ENCODE peak calls at places on chromosomes 16 and 17, in nine cellular contexts. G is choroid plexus epithelial cell, J is mammary epithelial cell, D is GM12865, K is glutamatergic neuron, S is thoracic aorta, O is left lung, M is uterus, U is testis. V is an unnamed sample.

GRCh38 chr16:1613240-1613639 is 1.1 kb downstream of the CRAMP1 start:
- DNase-seq in G (peak; percentile 19), J (peak; percentile 14), D (no peak), K (no peak), S (no peak), O (no peak), M (no peak), U (peak; percentile 20), V (no peak)

GRCh38 chr16:19700319-19700781 is 17.7 kb downstream of the KNOP1 start:
- DNase-seq in G (peak; percentile 81), J (no peak), D (no peak), K (no peak), S (no peak), O (no peak), M (peak; percentile 55), U (peak; percentile 52), V (no peak)

GRCh38 chr16:79599256-79599836 is 1.2 kb downstream of the MAF start:
- DNase-seq in G (peak; percentile 17), J (peak; percentile 55), D (no peak), K (peak; percentile 63), S (no peak), O (peak; percentile 82), M (peak; percentile 41), U (no peak), V (peak; percentile 39)

GRCh38 chr16:27286446-27286845 is 17.9 kb upstream of the NSMCE1 start:
- DNase-seq in G (peak; percentile 94), J (peak; percentile 95), D (no peak), K (no peak), S (peak; percentile 41), O (no peak), M (no peak), U (no peak), V (no peak)

GRCh38 chr17:29059281-29059680 is 16.3 kb downstream of the PIPOX start:
- DNase-seq in G (peak; percentile 59), J (peak; percentile 51), D (no peak), K (no peak), S (no peak), O (no peak), M (no peak), U (no peak), V (no peak)

GRCh38 chr17:71649986-71650385 is 470.8 kb upstream of the SOX9 start:
- DNase-seq in G (peak; percentile 22), J (no peak), D (no peak), K (no peak), S (no peak), O (no peak), M (no peak), U (no peak), V (no peak)

GRCh38 chr16:11679250-11679649 is 11.0 kb downstream of the SNN start:
- DNase-seq in G (no peak), J (no peak), D (no peak), K (no peak), S (no peak), O (no peak), M (no peak), U (peak; percentile 47), V (no peak)

GRCh38 chr16:3152022-3152272 is 17.1 kb downstream of the ZNF213 start:
- DNase-seq in G (no peak), J (no peak), D (no peak), K (no peak), S (no peak), O (peak; percentile 45), M (no peak), U (no peak), V (no peak)

GRCh38 chr17:7886227-7887037 is 2.2 kb upstream of the CHD3 start:
- DNase-seq in G (peak; percentile 28), J (peak; percentile 25), D (peak; percentile 13), K (peak; percentile 37), S (no peak), O (no peak), M (peak; percentile 52), U (peak; percentile 60), V (peak; percentile 44)

GRCh38 chr16:69562818-69563217 is 2.9 kb upstream of the NFAT5 start:
- DNase-seq in G (no peak), J (no peak), D (no peak), K (no peak), S (no peak), O (no peak), M (no peak), U (no peak), V (no peak)

GRCh38 chr16:69565611-69566436 is at the start of gene NFAT5:
- DNase-seq in G (peak; percentile 83), J (peak; percentile 85), D (peak; percentile 92), K (peak; percentile 87), S (peak; percentile 25), O (peak; percentile 96), M (peak; percentile 94), U (peak; percentile 94), V (peak; percentile 97)

GRCh38 chr16:69561901-69562300 is 3.9 kb upstream of the NFAT5 start:
- DNase-seq in G (peak; percentile 22), J (no peak), D (no peak), K (no peak), S (no peak), O (no peak), M (no peak), U (no peak), V (no peak)

GRCh38 chr16:69564845-69565610 is 738 bp upstream of the NFAT5 start:
- DNase-seq in G (peak; percentile 12), J (peak; percentile 16), D (peak; percentile 12), K (no peak), S (no peak), O (no peak), M (no peak), U (no peak), V (no peak)

GRCh38 chr16:69563605-69564580 is 1.9 kb upstream of the NFAT5 start:
- DNase-seq in G (peak; percentile 32), J (peak; percentile 85), D (peak; percentile 92), K (no peak), S (no peak), O (no peak), M (no peak), U (no peak), V (no peak)
- TF ChIP-seq CTCF in G (no peak), J (no peak), D (no peak), K (no peak), S (no peak), O (no peak), M (no peak), U (no peak), V (no peak)

GRCh38 chr17:73604476-73604875 is 39.8 kb downstream of the SDK2 start:
- DNase-seq in G (no peak), J (no peak), D (no peak), K (no peak), S (no peak), O (no peak), M (no peak), U (no peak), V (no peak)
- TF ChIP-seq CTCF in G (no peak), J (no peak), D (no peak), K (no peak), S (no peak), O (no peak), M (no peak), U (no peak), V (no peak)

DNA sequence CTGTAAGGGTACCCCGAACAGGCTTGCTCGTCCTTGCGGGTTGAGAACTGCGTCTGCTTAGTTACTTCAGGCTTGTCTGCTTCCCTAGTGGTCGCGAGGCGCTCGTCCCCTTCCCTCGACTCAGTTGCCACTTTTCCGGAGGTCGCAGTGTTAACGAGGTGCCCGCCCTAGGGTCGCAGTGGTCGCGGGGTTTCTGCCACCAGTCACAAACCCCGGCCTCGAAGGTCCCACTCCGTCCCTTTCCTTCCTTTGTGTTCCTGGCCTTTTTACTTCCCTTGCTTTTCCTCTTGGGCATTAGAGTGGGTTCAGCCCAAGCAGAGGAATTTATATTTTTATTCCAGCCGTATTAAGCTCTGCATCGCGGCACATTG is 299 bp downstream of the NUP85 start:
- DNase-seq in G (no peak), J (no peak), D (no peak), K (no peak), S (no peak), O (no peak), M (no peak), U (no peak), V (no peak)
- TF ChIP-seq CTCF in G (peak; percentile 20), J (no peak), D (peak; percentile 12), K (no peak), S (no peak), O (no peak), M (no peak), U (no peak), V (no peak)

GRCh38 chr17:80145076-80146075 is 1.6 kb downstream of the EIF4A3 start:
- DNase-seq in G (no peak), J (peak; percentile 13), D (peak; percentile 26), K (no peak), S (no peak), O (no peak), M (no peak), U (peak; percentile 11), V (no peak)

GRCh38 chr17:80142929-80143328 is 4.0 kb downstream of the EIF4A3 start:
- DNase-seq in G (no peak), J (no peak), D (no peak), K (no peak), S (no peak), O (no peak), M (no peak), U (no peak), V (no peak)

GRCh38 chr17:80141463-80142165 is 5.3 kb downstream of the EIF4A3 start:
- DNase-seq in G (no peak), J (no peak), D (no peak), K (no peak), S (no peak), O (no peak), M (no peak), U (no peak), V (no peak)

GRCh38 chr17:80147035-80147939 is at the start of gene EIF4A3:
- DNase-seq in G (peak; percentile 100), J (peak; percentile 98), D (peak; percentile 100), K (peak; percentile 98), S (peak; percentile 92), O (peak; percentile 99), M (peak; percentile 99), U (peak; percentile 99), V (peak; percentile 93)

DNA sequence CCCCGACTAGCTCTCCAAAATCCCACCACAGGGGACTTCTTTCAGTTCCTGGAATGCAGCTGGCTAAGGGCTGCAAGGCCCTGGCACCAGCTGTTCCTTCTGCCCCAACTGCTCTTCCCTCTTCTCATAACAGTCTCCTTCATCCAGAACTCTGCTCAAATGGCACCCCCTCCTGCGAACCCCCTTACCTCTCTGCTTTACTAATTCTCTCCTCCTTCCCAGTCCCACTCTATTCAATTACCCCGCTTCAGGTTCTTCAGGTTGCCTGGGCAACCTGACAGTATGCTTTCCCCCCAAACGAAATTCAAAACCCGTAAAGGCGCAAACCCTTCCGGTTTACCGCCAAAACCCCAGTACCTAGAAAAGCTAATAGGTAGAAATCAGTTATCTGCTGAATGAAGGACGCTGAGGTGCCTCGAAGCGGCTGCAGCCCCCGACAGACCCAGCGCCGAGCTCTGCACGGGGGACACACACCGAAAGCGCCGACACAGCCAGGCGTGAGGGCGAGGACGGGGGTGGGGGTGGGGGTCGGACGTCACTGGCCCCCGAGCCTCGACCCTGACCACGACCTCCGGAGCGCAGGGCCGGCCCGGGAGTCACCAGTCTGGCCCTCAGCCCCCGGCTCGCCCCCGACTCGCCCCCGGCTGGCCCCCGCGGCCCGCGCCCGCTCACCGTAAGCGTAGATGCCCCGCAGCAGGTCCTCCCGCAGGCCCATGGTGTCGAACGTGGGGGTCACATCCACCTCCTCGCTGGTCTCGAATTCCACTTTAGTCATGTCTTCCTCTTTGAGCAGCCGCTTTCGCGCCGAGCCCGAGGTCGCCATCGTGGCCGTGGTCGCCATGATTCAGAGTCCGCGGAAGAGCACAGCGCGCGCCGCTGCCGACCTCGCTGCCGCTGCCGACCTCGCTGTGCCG is 550 bp downstream of the EIF4A3 start:
- DNase-seq in G (peak; percentile 13), J (no peak), D (peak; percentile 46), K (no peak), S (no peak), O (no peak), M (no peak), U (peak; percentile 29), V (peak; percentile 14)
- TF ChIP-seq CTCF in G (no peak), J (no peak), D (no peak), K (no peak), S (no peak), O (no peak), M (no peak), U (no peak), V (no peak)